ENCODE peak calls at places on chromosomes 2 and 18, in five cellular contexts. T is gastrocnemius medialis, F is IMR-90, S is transverse colon, I is suprapubic skin. L is an unnamed sample. For H3K9me3, the result is how much of the 10 kb centered on the place peaks cover.

GRCh38 chr2:173906626-173907025 is 58.5 kb downstream of the SP3 start:
- DNase-seq in S (no peak), I (no peak), F (no peak), T (no peak), L (no peak)

GRCh38 chr2:96123936-96124335 is 7.6 kb upstream of the ADRA2B start:
- DNase-seq in T (no peak), F (no peak), S (no peak), I (no peak), L (peak)

GRCh38 chr18:31657823-31658669 is 26.3 kb downstream of the B4GALT6 start:
- DNase-seq in I (no peak), F (no peak), S (no peak), T (peak), L (no peak)

GRCh38 chr2:12399244-12399643 is 317.5 kb upstream of the TRIB2 start:
- DNase-seq in S (no peak), I (no peak), T (no peak), F (no peak), L (no peak)

GRCh38 chr2:20612835-20613341 is 38.0 kb downstream of the HS1BP3 start:
- DNase-seq in T (no peak), F (no peak), I (no peak), S (no peak), L (no peak)

GRCh38 chr2:235709124-235709813 is 215.4 kb downstream of the AGAP1 start:
- DNase-seq in I (no peak), T (peak), F (peak), S (peak), L (no peak)

GRCh38 chr2:98868548-98869271 is 67.3 kb downstream of the CRACDL start:
- DNase-seq in S (peak), I (no peak), F (no peak), T (no peak), L (no peak)

GRCh38 chr2:161199885-161200284 is 39.7 kb downstream of the TANK start:
- DNase-seq in I (no peak), S (no peak), T (no peak), F (no peak), L (no peak)

GRCh38 chr18:25517881-25518715 is 166.1 kb upstream of the ZNF521 start:
- DNase-seq in I (no peak), S (no peak), F (no peak), T (no peak), L (no peak)

GRCh38 chr18:67665266-67665665 is 148.7 kb upstream of the DSEL start:
- DNase-seq in I (no peak), S (no peak), F (peak), T (no peak), L (no peak)

GRCh38 chr2:213122730-213123129 is 28.7 kb downstream of the IKZF2 start:
- DNase-seq in T (no peak), S (no peak), F (no peak), I (no peak), L (no peak)

GRCh38 chr2:94876523-94876863 is 5.3 kb downstream of the TEKT4 start:
- DNase-seq in F (no peak), S (no peak), T (no peak), I (no peak), L (no peak)

GRCh38 chr2:121694398-121695178 is 42.1 kb downstream of the NIFK start:
- DNase-seq in T (no peak), S (no peak), F (peak), I (no peak), L (no peak)

GRCh38 chr18:79489048-79489899 is 93.5 kb downstream of the NFATC1 start:
- DNase-seq in F (no peak), I (peak), T (no peak), S (no peak), L (peak)

GRCh38 chr2:128986867-128987268 is 668.2 kb upstream of the HS6ST1 start:
- DNase-seq in I (no peak), T (no peak), S (no peak), F (no peak), L (no peak)

GRCh38 chr2:158291544-158292175 is 164.9 kb downstream of the CCDC148 start:
- DNase-seq in S (no peak), I (no peak), T (no peak), F (no peak), L (no peak)

GRCh38 chr2:43605079-43605655 is 9.3 kb upstream of the THADA start:
- DNase-seq in T (no peak), I (no peak), S (peak), F (peak), L (no peak)
- TF ChIP-seq CTCF in T (peak), I (peak), S (peak), F (peak), L (peak)

GRCh38 chr18:75249192-75249551 is 38.6 kb downstream of the TSHZ1 start:
- DNase-seq in I (no peak), S (no peak), F (no peak), T (no peak), L (no peak)
- H3K4me3 ChIP-seq in I (no peak), S (no peak), F (no peak), T (no peak), L (peak)

GRCh38 chr2:126945118-126945517 is 46.4 kb downstream of the TEX51 start:
- DNase-seq in I (no peak), S (no peak), T (no peak), F (no peak), L (no peak)
- H3K9me3 ChIP-seq in I (under half), S (under half), T (under half), F (under half), L (under half)

DNA sequence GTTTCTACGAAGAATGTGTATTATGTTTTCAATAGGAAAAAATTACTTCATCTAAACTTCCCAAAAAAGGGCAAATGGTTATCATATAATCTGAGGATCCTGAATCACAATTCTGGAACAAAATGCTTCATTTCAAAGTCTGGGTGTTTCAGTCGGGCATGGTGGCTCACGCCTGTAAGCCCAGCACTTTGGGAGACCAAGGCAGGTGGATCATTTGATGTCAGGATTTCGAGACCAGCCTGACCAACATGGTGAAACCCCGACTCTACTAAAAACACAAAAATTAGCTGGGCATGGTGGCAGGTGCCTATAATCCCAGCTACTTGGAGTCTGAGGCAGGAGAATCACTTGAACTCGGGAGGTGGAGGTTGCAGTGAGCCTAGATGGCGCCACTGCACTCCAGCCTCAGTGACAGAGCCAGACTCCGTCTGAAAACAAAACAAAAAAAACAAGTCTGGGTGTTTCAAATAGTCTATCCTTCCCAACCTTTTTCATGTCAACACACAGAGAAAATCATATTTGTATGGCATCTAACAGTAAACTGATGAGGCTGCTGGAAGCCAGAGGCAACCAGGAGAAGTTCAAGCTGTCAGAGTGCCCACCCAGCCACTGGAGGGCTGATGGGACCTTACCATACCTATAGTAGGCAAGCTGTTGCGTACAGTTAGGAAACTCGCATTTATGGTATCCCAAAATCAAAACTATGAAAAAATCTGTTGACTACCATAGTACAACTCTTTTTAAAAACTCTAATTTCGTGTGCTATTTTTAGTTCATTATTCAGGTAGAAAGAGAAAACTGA is 14.6 kb downstream of the NBAS start:
- DNase-seq in F (no peak), T (no peak), S (no peak), I (no peak), L (no peak)
- TF ChIP-seq CTCF in F (no peak), T (no peak), S (no peak), I (no peak), L (no peak)

GRCh38 chr2:26244479-26245230 is at the start of the genes HADHA and HADHB:
- DNase-seq in F (peak), I (peak), T (peak), S (peak), L (peak)

GRCh38 chr2:26238301-26238958 is 6.0 kb downstream of the HADHA start:
- DNase-seq in F (peak), I (no peak), S (no peak), T (no peak), L (no peak)

GRCh38 chr2:26243643-26244478 is 571 bp downstream of the HADHA start:
- DNase-seq in T (no peak), S (peak), F (peak), I (no peak), L (no peak)

GRCh38 chr2:26245231-26245732 is 543 bp downstream of the HADHB start:
- DNase-seq in F (peak), S (peak), I (no peak), T (peak), L (no peak)

DNA sequence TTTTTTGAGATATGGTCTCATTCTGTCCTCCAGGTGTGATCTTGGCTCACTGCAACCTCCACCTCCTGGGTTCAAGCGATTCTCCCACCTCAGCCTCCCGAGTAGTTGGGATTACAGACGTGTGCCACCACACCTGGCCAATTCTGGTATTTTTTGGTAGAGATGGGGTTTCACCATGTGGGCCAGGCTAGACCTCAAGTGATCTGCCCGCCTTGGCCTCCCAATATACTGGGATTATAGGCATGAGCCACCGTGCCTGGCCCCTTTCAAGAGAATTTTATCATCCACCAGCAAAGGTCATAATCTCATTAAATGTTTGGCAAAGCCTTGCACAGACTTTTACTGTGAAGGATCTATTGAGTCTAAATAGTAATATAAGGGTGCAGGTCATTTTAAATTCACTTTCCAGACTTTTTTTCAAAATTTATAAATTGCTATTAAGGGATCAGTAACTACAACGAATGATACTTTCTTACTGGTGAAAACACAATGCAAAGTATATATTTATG is 2.5 kb downstream of the HADHA start:
- DNase-seq in T (no peak), I (no peak), S (no peak), F (no peak), L (no peak)
- H3K4me3 ChIP-seq in T (peak), I (no peak), S (no peak), F (no peak), L (peak)

GRCh38 chr18:50661013-50661412 is 101.1 kb downstream of the MAPK4 start:
- DNase-seq in I (no peak), S (no peak), T (no peak), F (no peak), L (no peak)
- H3K9me3 ChIP-seq in I (under half), S (under half), T (under half), F (under half), L (under half)

GRCh38 chr2:30914456-30914855 is 107.2 kb upstream of the CAPN13 start:
- DNase-seq in S (no peak), I (no peak), F (no peak), T (no peak), L (no peak)
- TF ChIP-seq CTCF in S (no peak), I (no peak), F (no peak), T (no peak), L (no peak)

GRCh38 chr18:37486848-37487247 is 78.8 kb downstream of the CELF4 start:
- DNase-seq in F (no peak), I (no peak), S (no peak), T (no peak), L (no peak)

GRCh38 chr18:37482433-37482832 is 83.2 kb downstream of the CELF4 start:
- DNase-seq in F (no peak), T (no peak), S (no peak), I (no peak), L (no peak)

GRCh38 chr18:37484893-37485834 is 80.4 kb downstream of the CELF4 start:
- DNase-seq in F (peak), S (peak), I (no peak), T (no peak), L (no peak)

GRCh38 chr18:37483221-37483971 is 82.2 kb downstream of the CELF4 start:
- DNase-seq in S (no peak), I (no peak), T (no peak), F (peak), L (no peak)

GRCh38 chr18:37483984-37484892 is 81.4 kb downstream of the CELF4 start:
- DNase-seq in F (no peak), I (no peak), S (no peak), T (no peak), L (no peak)
- H3K4me3 ChIP-seq in F (no peak), I (no peak), S (no peak), T (no peak), L (no peak)

DNA sequence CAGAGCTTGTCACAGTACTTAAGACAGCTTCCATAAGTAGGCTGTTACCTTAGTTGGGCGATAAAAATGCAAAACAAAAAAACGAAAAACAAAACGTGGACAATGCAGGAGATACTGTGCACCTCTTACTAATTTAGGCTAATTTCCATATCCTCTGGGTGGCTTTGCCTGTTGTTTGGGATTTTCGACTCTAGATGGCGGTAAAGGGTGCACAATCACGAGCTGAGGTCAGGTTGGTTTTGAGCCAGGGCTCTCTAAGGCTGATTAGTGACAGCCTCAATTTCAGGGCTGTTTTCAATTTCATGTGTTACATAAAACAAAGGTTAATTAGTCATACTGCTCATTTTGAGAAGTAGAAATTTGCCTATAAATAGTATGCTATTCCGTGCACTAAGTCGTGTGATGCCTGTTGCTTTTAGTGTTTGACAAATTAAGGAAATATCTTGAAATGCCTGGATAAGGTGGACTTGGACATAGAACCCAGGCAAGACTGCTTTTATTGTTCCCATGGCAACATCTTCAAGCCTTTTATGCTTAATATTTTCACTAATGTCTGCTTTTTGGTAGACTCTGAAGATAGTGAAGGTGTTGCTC is 493.1 kb downstream of the SOCS6 start:
- DNase-seq in S (peak), F (peak), I (no peak), T (no peak), L (no peak)
- H3K9me3 ChIP-seq in S (under half), F (under half), I (under half), T (under half), L (under half)